ENCODE peak calls at places on chromosomes 7 and 10, in ten cellular contexts. X is mucosa of descending colon, R is cerebellar nuclear complex, U is non-pigmented ciliary epithelial cell, M is retina, A is DMS153, I is fibroblast of gingiva, L is RPMI7951, W is G401, T is NCI-H2081. Q is an unnamed sample.

GRCh38 chr7:112116894-112117293 is 89.3 kb downstream of the DOCK4 start:
- DNase-seq in L (no peak), X (no peak), M (no peak), I (no peak), A (peak), T (peak), W (no peak), U (no peak), R (no peak), Q (no peak)

GRCh38 chr7:34430456-34430855 is 227.6 kb upstream of the NPSR1 start:
- DNase-seq in A (no peak), L (peak), X (no peak), R (no peak), W (peak), U (peak), T (no peak), M (no peak), I (peak), Q (no peak)

GRCh38 chr10:50386992-50387735 is 135.8 kb upstream of the ASAH2 start:
- DNase-seq in U (no peak), T (no peak), W (no peak), M (no peak), R (no peak), X (no peak), A (no peak), L (no peak), I (no peak), Q (no peak)

GRCh38 chr10:15427836-15428414 is 56.8 kb upstream of the FAM171A1 start:
- DNase-seq in T (no peak), U (no peak), M (peak), W (peak), X (no peak), A (no peak), I (peak), L (peak), R (no peak), Q (no peak)

GRCh38 chr10:118853916-118854315 is 99.1 kb upstream of the CACUL1 start:
- DNase-seq in X (no peak), A (no peak), M (no peak), U (no peak), W (no peak), L (no peak), I (no peak), T (no peak), R (no peak), Q (no peak)

GRCh38 chr7:140635821-140636220 is 4.8 kb downstream of the DENND2A start:
- DNase-seq in R (no peak), U (no peak), X (no peak), A (no peak), T (no peak), L (no peak), W (no peak), M (peak), I (no peak), Q (no peak)

GRCh38 chr10:124916585-124917167 is 25.2 kb upstream of the ZRANB1 start:
- DNase-seq in T (peak), X (peak), W (peak), M (peak), R (peak), L (peak), A (peak), I (peak), U (peak), Q (peak)

GRCh38 chr10:88791924-88792323 is 10.6 kb upstream of the LIPM start:
- DNase-seq in X (peak), I (no peak), M (no peak), A (no peak), W (no peak), U (no peak), T (no peak), R (no peak), L (peak), Q (no peak)

GRCh38 chr7:80851896-80852476 is 66.9 kb downstream of the SEMA3C start:
- DNase-seq in A (no peak), T (no peak), L (no peak), I (peak), X (no peak), R (no peak), W (no peak), M (no peak), U (peak), Q (no peak)

GRCh38 chr7:16847381-16847860 is 34.4 kb downstream of the AGR3 start:
- DNase-seq in M (no peak), T (peak), R (no peak), L (peak), A (peak), X (peak), W (no peak), U (no peak), I (no peak), Q (peak)

GRCh38 chr10:114623661-114624294 is 34.3 kb downstream of the ABLIM1 start:
- DNase-seq in R (no peak), W (peak), X (no peak), M (peak), I (peak), U (no peak), A (peak), T (peak), L (peak), Q (peak)